ENCODE peak calls at places on chromosomes 4 and X, in nine cellular contexts. Q, R, K, T, S, A, P, V and Y are unnamed samples.

GRCh38 chrX:68835468-68835867 is 6.6 kb downstream of the EFNB1 start:
- DNase-seq in A (no peak), S (no peak), P (no peak), Q (no peak), R (no peak), K (no peak), V (no peak), T (no peak), Y (no peak)

GRCh38 chrX:150934453-150934852 is 36.0 kb upstream of the CD99L2 start:
- DNase-seq in R (peak), V (peak), Q (no peak), T (peak), P (no peak), K (no peak), S (no peak), A (no peak), Y (no peak)

GRCh38 chr4:162274354-162274753 is 110.6 kb upstream of the FSTL5 start:
- DNase-seq in P (no peak), K (peak), T (no peak), S (no peak), Q (no peak), R (no peak), A (no peak), V (peak), Y (peak)

GRCh38 chr4:177108708-177109107 is 201.0 kb upstream of the NEIL3 start:
- DNase-seq in S (no peak), T (no peak), R (peak), P (no peak), V (peak), A (no peak), Q (no peak), K (no peak), Y (no peak)

GRCh38 chrX:3346436-3347329 is at the start of gene MXRA5:
- DNase-seq in V (no peak), R (no peak), A (no peak), K (no peak), P (no peak), T (peak), S (no peak), Q (peak), Y (no peak)

GRCh38 chrX:137227164-137227563 is 193.4 kb upstream of the GPR101 start:
- DNase-seq in A (no peak), P (no peak), Q (no peak), T (no peak), S (no peak), K (no peak), V (no peak), R (no peak), Y (no peak)

GRCh38 chrX:30992381-30992904 is 79.4 kb downstream of the FTHL17 start:
- DNase-seq in T (no peak), V (no peak), K (no peak), Q (no peak), S (no peak), P (no peak), A (no peak), R (no peak), Y (no peak)

GRCh38 chrX:129561453-129561852 is 21.4 kb downstream of the OCRL start:
- DNase-seq in A (no peak), V (no peak), S (no peak), T (no peak), P (no peak), Q (no peak), R (no peak), K (no peak), Y (no peak)

GRCh38 chrX:80285131-80285773 is 135.0 kb upstream of the TENT5D start:
- DNase-seq in Q (no peak), T (no peak), S (no peak), A (no peak), V (peak), R (no peak), K (no peak), P (no peak), Y (no peak)

GRCh38 chrX:68719904-68720614 is 72.6 kb downstream of the STARD8 start:
- DNase-seq in S (no peak), A (no peak), P (no peak), K (no peak), R (no peak), V (no peak), Q (no peak), T (no peak), Y (no peak)

GRCh38 chr4:122065149-122065548 is 87.0 kb upstream of the BLTP1 start:
- DNase-seq in V (no peak), P (no peak), R (no peak), K (no peak), A (no peak), T (no peak), S (no peak), Q (no peak), Y (no peak)

GRCh38 chr4:56575820-56576429 is 70.3 kb downstream of the ARL9 start:
- DNase-seq in K (no peak), V (peak), S (no peak), T (no peak), Q (no peak), A (no peak), R (peak), P (no peak), Y (no peak)

GRCh38 chrX:15973299-15973698 is 118.7 kb upstream of the AP1S2 start:
- DNase-seq in V (no peak), A (peak), K (peak), R (no peak), S (no peak), T (no peak), P (no peak), Q (no peak), Y (peak)

GRCh38 chr4:105536601-105537000 is 15.8 kb upstream of the ARHGEF38 start:
- DNase-seq in T (no peak), A (no peak), P (no peak), Q (no peak), R (no peak), S (no peak), V (no peak), K (no peak), Y (no peak)

GRCh38 chrX:50430917-50431316 is 39.7 kb downstream of the DGKK start:
- DNase-seq in A (no peak), V (no peak), R (no peak), S (no peak), T (no peak), K (no peak), P (no peak), Q (no peak), Y (no peak)

GRCh38 chr4:142567620-142568451 is 278.3 kb downstream of the INPP4B start:
- DNase-seq in P (no peak), V (peak), R (no peak), T (no peak), A (no peak), K (no peak), Q (no peak), S (no peak), Y (no peak)

GRCh38 chr4:40563401-40563800 is 66.3 kb downstream of the RBM47 start:
- DNase-seq in T (no peak), P (no peak), R (no peak), S (no peak), V (no peak), A (no peak), Q (no peak), K (no peak), Y (no peak)

GRCh38 chr4:60215906-60216305 is 984.2 kb upstream of the ADGRL3 start:
- DNase-seq in A (no peak), T (no peak), K (no peak), S (no peak), V (no peak), P (no peak), Q (no peak), R (no peak), Y (no peak)

GRCh38 chrX:40931921-40932320 is 153.3 kb upstream of the USP9X start:
- DNase-seq in Q (no peak), K (no peak), T (no peak), P (no peak), S (no peak), A (no peak), R (no peak), V (no peak), Y (no peak)

GRCh38 chr4:105633241-105633640 is 75.2 kb downstream of the INTS12 start:
- DNase-seq in R (no peak), A (no peak), K (no peak), P (no peak), V (no peak), S (no peak), T (no peak), Q (no peak), Y (no peak)

GRCh38 chr4:168028970-168029610 is 63.2 kb upstream of the ANXA10 start:
- DNase-seq in R (no peak), T (no peak), P (no peak), A (no peak), S (no peak), V (no peak), K (no peak), Q (no peak), Y (no peak)

GRCh38 chr4:172786039-172786792 is 382.4 kb upstream of the GALNT7 start:
- DNase-seq in T (no peak), P (no peak), S (no peak), A (no peak), Q (no peak), K (no peak), R (no peak), V (no peak), Y (no peak)

GRCh38 chr4:73817341-73817740 is 19.1 kb upstream of the CXCL6 start:
- DNase-seq in P (no peak), T (no peak), K (no peak), A (no peak), V (no peak), R (no peak), S (no peak), Q (no peak), Y (no peak)

GRCh38 chr4:76694056-76694455 is 203.9 kb downstream of the SOWAHB start:
- DNase-seq in Q (no peak), A (no peak), P (no peak), V (no peak), T (no peak), S (no peak), K (no peak), R (no peak), Y (no peak)

GRCh38 chr4:183161630-183162029 is 62.6 kb downstream of the WWC2 start:
- DNase-seq in T (no peak), Q (no peak), S (no peak), R (no peak), A (no peak), K (no peak), V (no peak), P (no peak), Y (no peak)

GRCh38 chrX:72712094-72712755 is 1.9 kb downstream of the PHKA1 start:
- DNase-seq in P (no peak), Q (no peak), A (no peak), T (no peak), R (no peak), V (no peak), K (no peak), S (no peak), Y (no peak)

GRCh38 chr4:20319785-20320184 is 68.1 kb downstream of the SLIT2 start:
- DNase-seq in P (no peak), T (no peak), Q (no peak), R (no peak), S (no peak), A (no peak), K (no peak), V (no peak), Y (no peak)

GRCh38 chr4:147019061-147019460 is 73.4 kb upstream of the TTC29 start:
- DNase-seq in Q (peak), K (peak), R (peak), V (peak), P (no peak), A (peak), T (peak), S (peak), Y (no peak)

GRCh38 chr4:180134116-180134866 is 2108.9 kb upstream of the TENM3 start:
- DNase-seq in K (peak), P (no peak), R (no peak), T (no peak), Q (no peak), S (no peak), A (no peak), V (peak), Y (no peak)

GRCh38 chr4:51894246-51894645 is 51.3 kb downstream of the DCUN1D4 start:
- DNase-seq in K (no peak), T (no peak), Q (no peak), A (no peak), P (no peak), S (no peak), V (no peak), R (no peak), Y (no peak)

GRCh38 chrX:101337776-101338271 is 10.7 kb downstream of the TIMM8A start:
- DNase-seq in A (no peak), Q (no peak), P (no peak), T (no peak), K (no peak), S (no peak), R (no peak), V (no peak), Y (no peak)

GRCh38 chr4:71783972-71784371 is at the start of gene GC:
- DNase-seq in K (no peak), V (no peak), P (no peak), R (no peak), Q (no peak), A (no peak), S (no peak), T (no peak), Y (no peak)